ENCODE peak calls at places on chromosomes 13 and 19, in nine cellular contexts. Y is RWPE1, P is fibroblast of pulmonary artery, L is epithelial cell of esophagus, J is AG10803, G is cardiac muscle cell, D is astrocyte of the cerebellum, F is neural crest cell, M is kidney. Z is an unnamed sample.

GRCh38 chr13:90020536-90020935 is 1327.0 kb upstream of the MIR17HG start:
- DNase-seq in Y (no peak), P (no peak), L (no peak), J (no peak), G (no peak), D (no peak), F (no peak), M (no peak), Z (no peak)

GRCh38 chr19:45156751-45157150 is 4.0 kb downstream of the NKPD1 start:
- DNase-seq in Y (no peak), P (no peak), L (peak), J (no peak), G (no peak), D (no peak), F (no peak), M (no peak), Z (no peak)

GRCh38 chr19:7934766-7935165 is 8.7 kb downstream of the TIMM44 start:
- DNase-seq in Y (no peak), P (no peak), L (no peak), J (no peak), G (no peak), D (no peak), F (no peak), M (peak), Z (no peak)

GRCh38 chr13:43652751-43653150 is 134.0 kb downstream of the ENOX1 start:
- DNase-seq in Y (no peak), P (no peak), L (no peak), J (no peak), G (no peak), D (no peak), F (no peak), M (no peak), Z (no peak)

GRCh38 chr19:50969413-50969760 is at the start of gene KLK6:
- DNase-seq in Y (peak), P (no peak), L (peak), J (no peak), G (no peak), D (no peak), F (peak), M (peak), Z (no peak)

GRCh38 chr13:26971990-26972888 is 199.4 kb downstream of the USP12 start:
- DNase-seq in Y (peak), P (peak), L (peak), J (no peak), G (peak), D (no peak), F (no peak), M (no peak), Z (peak)

GRCh38 chr13:107866007-107866665 is 349.2 kb downstream of the LIG4 start:
- DNase-seq in Y (no peak), P (peak), L (no peak), J (peak), G (peak), D (no peak), F (peak), M (peak), Z (no peak)

GRCh38 chr13:40789275-40790231 is at the start of gene SLC25A15:
- DNase-seq in Y (peak), P (peak), L (peak), J (peak), G (peak), D (no peak), F (peak), M (peak), Z (peak)

GRCh38 chr19:18000981-18001836 is 6.8 kb upstream of the ARRDC2 start:
- DNase-seq in Y (peak), P (peak), L (peak), J (peak), G (peak), D (no peak), F (no peak), M (peak), Z (peak)

GRCh38 chr13:33676045-33676699 is 141.8 kb upstream of the RFC3 start:
- DNase-seq in Y (no peak), P (peak), L (peak), J (peak), G (no peak), D (no peak), F (no peak), M (no peak), Z (no peak)

GRCh38 chr13:57314897-57315520 is 148.0 kb downstream of the PRR20E start:
- DNase-seq in Y (no peak), P (no peak), L (no peak), J (no peak), G (no peak), D (no peak), F (no peak), M (no peak), Z (no peak)

GRCh38 chr13:111488466-111489132 is 168.2 kb downstream of the TEX29 start:
- DNase-seq in Y (no peak), P (no peak), L (no peak), J (no peak), G (no peak), D (no peak), F (no peak), M (peak), Z (no peak)

GRCh38 chr19:15871570-15871969 is 26.3 kb downstream of the CYP4F2 start:
- DNase-seq in Y (no peak), P (no peak), L (no peak), J (no peak), G (no peak), D (no peak), F (no peak), M (no peak), Z (peak)

GRCh38 chr13:113009743-113010509 is 40.9 kb downstream of the MCF2L start:
- DNase-seq in Y (no peak), P (peak), L (no peak), J (no peak), G (no peak), D (no peak), F (no peak), M (no peak), Z (no peak)

GRCh38 chr13:77863037-77863630 is 55.5 kb downstream of the EDNRB start:
- DNase-seq in Y (no peak), P (no peak), L (no peak), J (no peak), G (no peak), D (no peak), F (no peak), M (no peak), Z (no peak)

GRCh38 chr19:56969726-56970125 is 129.2 kb upstream of the PEG3 start:
- DNase-seq in Y (no peak), P (no peak), L (no peak), J (no peak), G (no peak), D (no peak), F (no peak), M (no peak), Z (no peak)

GRCh38 chr13:111202149-111202548 is 87.0 kb downstream of the ARHGEF7 start:
- DNase-seq in Y (no peak), P (no peak), L (no peak), J (no peak), G (no peak), D (no peak), F (no peak), M (no peak), Z (no peak)

GRCh38 chr19:16449330-16449961 is 22.3 kb downstream of the EPS15L1 start:
- DNase-seq in Y (no peak), P (no peak), L (no peak), J (no peak), G (no peak), D (no peak), F (no peak), M (no peak), Z (peak)

GRCh38 chr13:24630121-24630520 is 50.1 kb upstream of the ATP12A start:
- DNase-seq in Y (no peak), P (no peak), L (no peak), J (no peak), G (no peak), D (no peak), F (no peak), M (no peak), Z (no peak)

GRCh38 chr19:6516018-6516658 is 14.0 kb upstream of the TUBB4A start:
- DNase-seq in Y (peak), P (peak), L (peak), J (peak), G (peak), D (peak), F (peak), M (peak), Z (peak)

GRCh38 chr19:48842744-48843162 is 6.5 kb upstream of the HSD17B14 start:
- DNase-seq in Y (peak), P (peak), L (peak), J (peak), G (peak), D (no peak), F (peak), M (no peak), Z (peak)

GRCh38 chr13:112907916-112908315 is 61.1 kb upstream of the MCF2L start:
- DNase-seq in Y (no peak), P (no peak), L (no peak), J (no peak), G (no peak), D (no peak), F (no peak), M (no peak), Z (no peak)

GRCh38 chr19:16368385-16369305 is 44.0 kb downstream of the KLF2 start:
- DNase-seq in Y (no peak), P (no peak), L (no peak), J (no peak), G (no peak), D (no peak), F (no peak), M (peak), Z (no peak)

GRCh38 chr13:114309806-114310410 is 4.4 kb upstream of the CHAMP1 start:
- DNase-seq in Y (no peak), P (no peak), L (no peak), J (no peak), G (no peak), D (no peak), F (no peak), M (no peak), Z (no peak)

GRCh38 chr13:59492030-59492636 is 671.6 kb downstream of the DIAPH3 start:
- DNase-seq in Y (no peak), P (no peak), L (no peak), J (peak), G (no peak), D (no peak), F (no peak), M (no peak), Z (no peak)

GRCh38 chr13:44414771-44415170 is 41.1 kb downstream of the SERP2 start:
- DNase-seq in Y (no peak), P (no peak), L (no peak), J (no peak), G (no peak), D (no peak), F (no peak), M (peak), Z (no peak)

DNA sequence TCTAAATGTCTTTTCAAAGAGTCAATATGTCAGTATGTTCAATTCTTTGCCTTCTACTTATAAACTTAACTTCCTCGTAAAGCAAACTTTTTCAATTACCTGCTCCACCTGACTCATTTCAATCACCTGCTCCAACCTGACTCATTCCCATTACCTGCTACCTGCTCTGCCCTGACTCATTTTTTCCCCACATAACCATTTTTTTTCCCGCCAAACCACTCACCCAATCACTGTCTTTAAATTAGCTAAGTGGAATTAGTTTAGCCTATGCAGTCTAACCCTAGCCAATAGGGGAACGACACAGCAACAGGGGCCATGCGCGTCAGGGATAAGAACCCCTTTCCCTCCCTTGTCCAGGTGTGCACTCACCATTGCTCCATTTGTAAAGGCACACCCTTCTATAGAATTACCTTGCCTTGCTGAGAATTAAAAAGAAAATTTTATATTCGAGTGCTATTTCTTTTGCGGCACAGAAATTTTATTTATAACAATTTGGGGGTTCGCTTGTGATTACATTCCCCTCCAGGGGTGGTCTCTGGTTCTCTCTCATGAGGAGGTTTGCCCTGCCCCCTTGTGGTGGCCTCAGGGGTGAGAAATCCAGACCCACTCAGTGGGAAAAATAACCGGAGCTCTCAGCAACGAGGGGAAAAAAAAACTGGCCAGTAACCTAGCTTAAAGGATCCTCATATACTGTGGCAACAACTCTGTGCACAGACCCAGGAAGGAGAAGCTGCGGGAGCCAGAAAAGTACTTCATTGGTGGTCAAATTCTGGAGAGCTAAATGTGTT is 193.1 kb downstream of the ZNF486 start:
- DNase-seq in Y (no peak), P (no peak), L (peak), J (no peak), G (peak), D (no peak), F (peak), M (no peak), Z (no peak)
- TF ChIP-seq CTCF in Y (no peak), P (no peak), L (no peak), J (no peak), G (no peak), D (no peak), F (peak), M (peak), Z (no peak)

DNA sequence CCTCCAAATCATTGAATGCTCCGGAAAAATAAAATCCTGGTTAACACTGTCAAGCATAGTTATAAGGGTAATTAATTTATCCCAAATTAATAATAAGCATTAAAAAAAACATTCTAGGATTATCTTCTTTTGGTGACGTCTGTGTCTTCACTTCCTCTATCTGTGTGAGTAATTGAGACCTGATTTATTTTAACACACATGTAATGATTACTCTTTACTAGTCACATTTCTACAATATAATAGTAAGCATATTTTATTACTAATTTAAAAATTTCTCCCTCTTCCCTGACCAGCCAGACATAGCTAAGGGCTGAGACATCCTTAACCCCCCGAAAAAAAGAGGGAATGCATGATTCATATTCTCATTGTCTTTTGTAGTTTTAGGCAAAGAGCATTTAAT is 2.3 kb downstream of the FNDC3A start:
- DNase-seq in Y (peak), P (peak), L (peak), J (peak), G (no peak), D (no peak), F (no peak), M (no peak), Z (no peak)
- TF ChIP-seq CTCF in Y (no peak), P (no peak), L (no peak), J (no peak), G (no peak), D (no peak), F (no peak), M (no peak), Z (no peak)

GRCh38 chr13:66296875-66297274 is 933.3 kb downstream of the PCDH9 start:
- DNase-seq in Y (no peak), P (no peak), L (no peak), J (no peak), G (no peak), D (no peak), F (no peak), M (no peak), Z (no peak)
- TF ChIP-seq CTCF in Y (no peak), P (no peak), L (no peak), J (no peak), G (no peak), D (no peak), F (no peak), M (no peak), Z (no peak)

GRCh38 chr19:29292146-29292545 is 79.2 kb upstream of the UQCRFS1 start:
- DNase-seq in Y (no peak), P (no peak), L (no peak), J (no peak), G (no peak), D (no peak), F (no peak), M (no peak), Z (no peak)

GRCh38 chr19:29293292-29293691 is 80.3 kb upstream of the UQCRFS1 start:
- DNase-seq in Y (no peak), P (no peak), L (no peak), J (no peak), G (no peak), D (no peak), F (no peak), M (no peak), Z (no peak)

GRCh38 chr19:29289020-29289419 is 76.1 kb upstream of the UQCRFS1 start:
- DNase-seq in Y (no peak), P (no peak), L (no peak), J (no peak), G (no peak), D (no peak), F (no peak), M (no peak), Z (no peak)

GRCh38 chr19:29292562-29292961 is 79.6 kb upstream of the UQCRFS1 start:
- DNase-seq in Y (no peak), P (no peak), L (no peak), J (no peak), G (no peak), D (no peak), F (no peak), M (no peak), Z (no peak)

GRCh38 chr19:29290853-29291252 is 77.9 kb upstream of the UQCRFS1 start:
- DNase-seq in Y (no peak), P (no peak), L (no peak), J (no peak), G (no peak), D (no peak), F (no peak), M (no peak), Z (no peak)
- TF ChIP-seq CTCF in Y (no peak), P (no peak), L (no peak), J (no peak), G (no peak), D (no peak), F (no peak), M (no peak), Z (no peak)

DNA sequence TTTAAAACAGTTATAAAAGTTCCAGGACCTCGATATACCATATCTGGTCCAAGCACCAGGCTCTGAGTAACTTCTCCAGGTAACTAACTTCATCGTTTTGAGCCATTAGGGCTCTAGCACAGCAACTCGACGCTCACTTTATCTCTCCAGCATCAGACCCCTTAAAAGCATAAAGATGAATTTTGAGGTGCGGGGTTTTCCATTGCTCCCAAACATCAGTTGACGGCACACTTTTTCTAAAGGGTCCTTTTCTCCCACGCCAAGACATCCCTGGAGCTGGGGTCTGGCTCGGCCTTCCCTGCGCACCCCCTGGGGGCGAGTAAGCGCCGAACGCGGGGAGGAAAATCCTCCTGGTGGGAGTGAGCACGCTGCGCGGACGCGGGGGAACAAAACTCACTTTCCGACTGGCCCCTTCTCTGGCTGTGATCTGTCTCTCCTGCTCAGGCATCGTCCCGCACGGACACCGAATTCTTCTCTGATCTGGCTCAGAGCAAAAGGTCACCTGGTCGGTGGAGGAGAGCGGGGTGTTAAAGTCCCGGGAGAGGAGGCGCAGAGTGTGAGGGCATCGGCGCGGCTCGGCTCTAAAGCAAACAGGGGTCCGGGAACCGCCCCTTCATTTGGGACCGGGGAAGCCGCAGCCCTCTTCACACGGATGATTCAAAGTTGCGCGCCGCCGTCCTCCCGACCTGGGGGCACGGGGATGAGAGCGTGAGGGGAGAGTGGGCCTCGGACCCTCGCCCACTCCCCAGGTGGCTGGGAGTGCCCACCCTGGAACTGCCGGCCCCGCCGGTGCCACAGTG is at the start of gene ATP7B:
- DNase-seq in Y (peak), P (no peak), L (peak), J (no peak), G (peak), D (no peak), F (no peak), M (peak), Z (peak)
- TF ChIP-seq CTCF in Y (no peak), P (peak), L (no peak), J (peak), G (no peak), D (peak), F (peak), M (no peak), Z (no peak)

GRCh38 chr19:35247526-35248309 is 1.1 kb upstream of the LSR start:
- DNase-seq in Y (peak), P (no peak), L (peak), J (no peak), G (peak), D (no peak), F (no peak), M (peak), Z (peak)
- TF ChIP-seq CTCF in Y (peak), P (no peak), L (peak), J (no peak), G (peak), D (no peak), F (peak), M (peak), Z (peak)

GRCh38 chr19:40236366-40236765 is 9.9 kb upstream of the CCNP start:
- DNase-seq in Y (no peak), P (no peak), L (no peak), J (no peak), G (no peak), D (no peak), F (no peak), M (peak), Z (no peak)

GRCh38 chr19:40233811-40234389 is 7.4 kb upstream of the CCNP start:
- DNase-seq in Y (no peak), P (no peak), L (no peak), J (no peak), G (no peak), D (no peak), F (no peak), M (no peak), Z (no peak)

GRCh38 chr19:40234429-40235237 is 8.1 kb upstream of the CCNP start:
- DNase-seq in Y (no peak), P (no peak), L (no peak), J (no peak), G (no peak), D (no peak), F (no peak), M (peak), Z (no peak)

GRCh38 chr19:40236026-40236355 is 9.5 kb upstream of the CCNP start:
- DNase-seq in Y (no peak), P (no peak), L (no peak), J (no peak), G (no peak), D (no peak), F (no peak), M (no peak), Z (no peak)

GRCh38 chr19:40235238-40236025 is 8.9 kb upstream of the CCNP start:
- DNase-seq in Y (no peak), P (no peak), L (no peak), J (no peak), G (no peak), D (no peak), F (no peak), M (peak), Z (no peak)
- TF ChIP-seq CTCF in Y (no peak), P (peak), L (no peak), J (no peak), G (no peak), D (peak), F (peak), M (no peak), Z (peak)

GRCh38 chr13:30088312-30088855 is 219.0 kb downstream of the KATNAL1 start:
- DNase-seq in Y (no peak), P (no peak), L (no peak), J (no peak), G (no peak), D (no peak), F (no peak), M (no peak), Z (no peak)

GRCh38 chr13:30094015-30094533 is 213.3 kb downstream of the KATNAL1 start:
- DNase-seq in Y (no peak), P (no peak), L (no peak), J (no peak), G (no peak), D (no peak), F (no peak), M (no peak), Z (no peak)

GRCh38 chr13:30091035-30091434 is 216.3 kb downstream of the KATNAL1 start:
- DNase-seq in Y (no peak), P (no peak), L (no peak), J (no peak), G (no peak), D (no peak), F (no peak), M (no peak), Z (no peak)

GRCh38 chr13:30097089-30097488 is 210.3 kb downstream of the KATNAL1 start:
- DNase-seq in Y (no peak), P (no peak), L (no peak), J (no peak), G (no peak), D (no peak), F (no peak), M (no peak), Z (no peak)

GRCh38 chr13:30091691-30092090 is 215.7 kb downstream of the KATNAL1 start:
- DNase-seq in Y (no peak), P (no peak), L (no peak), J (no peak), G (no peak), D (no peak), F (no peak), M (no peak), Z (no peak)
- TF ChIP-seq CTCF in Y (no peak), P (no peak), L (no peak), J (no peak), G (no peak), D (no peak), F (no peak), M (no peak), Z (no peak)

Z was measured in GM10248.